ENCODE peak calls at places on chromosomes 6 and 20, in eight cellular contexts. L is NCI-H1105 treated with DMSO at 0.1 percent for 48 hours, C is left cardiac atrium, N is DMS79 treated with DMSO at 0.1 percent for 48 hours, O is T-helper 17 cell, R is AG08396, X is mammary epithelial cell, Q is cerebellum. H is an unnamed sample.

GRCh38 chr6:36463686-36464085 is 20.9 kb downstream of the KCTD20 start:
- DNase-seq in L (no peak), C (no peak), N (no peak), O (no peak), R (no peak), X (no peak), Q (no peak), H (no peak)

GRCh38 chr6:140915001-140915950 is 1217.4 kb upstream of the GJE1 start:
- DNase-seq in L (peak; percentile 98), C (no peak), N (peak; percentile 92), O (no peak), R (no peak), X (no peak), Q (no peak), H (no peak)

GRCh38 chr20:35773154-35773751 is 1.4 kb downstream of the PHF20 start:
- DNase-seq in L (no peak), C (no peak), N (no peak), O (peak; percentile 23), R (peak; percentile 5), X (no peak), Q (no peak), H (peak; percentile 23)

GRCh38 chr20:5719861-5720401 is 30.3 kb upstream of the SHLD1 start:
- DNase-seq in L (no peak), C (no peak), N (peak; percentile 61), O (no peak), R (no peak), X (peak; percentile 37), Q (no peak), H (no peak)

GRCh38 chr6:37202788-37203491 is 33.0 kb downstream of the PIM1 start:
- DNase-seq in L (no peak), C (no peak), N (no peak), O (no peak), R (no peak), X (no peak), Q (no peak), H (no peak)

GRCh38 chr20:8646026-8646425 is 422.9 kb upstream of the PLCB4 start:
- DNase-seq in L (peak; percentile 67), C (no peak), N (no peak), O (no peak), R (no peak), X (peak; percentile 68), Q (no peak), H (no peak)

GRCh38 chr20:36754656-36755222 is 8.8 kb upstream of the NDRG3 start:
- DNase-seq in L (peak; percentile 50), C (no peak), N (no peak), O (no peak), R (peak; percentile 81), X (peak; percentile 53), Q (peak; percentile 75), H (peak; percentile 88)

GRCh38 chr6:100633096-100633766 is 168.5 kb upstream of the SIM1 start:
- DNase-seq in L (no peak), C (no peak), N (no peak), O (no peak), R (peak; percentile 35), X (peak; percentile 89), Q (no peak), H (no peak)

GRCh38 chr6:108432792-108433191 is 127.9 kb upstream of the FOXO3 start:
- DNase-seq in L (no peak), C (no peak), N (no peak), O (no peak), R (no peak), X (no peak), Q (no peak), H (no peak)

GRCh38 chr6:1286972-1287600 is 24.8 kb upstream of the FOXQ1 start:
- DNase-seq in L (no peak), C (no peak), N (no peak), O (no peak), R (peak; percentile 64), X (peak; percentile 99), Q (no peak), H (no peak)

GRCh38 chr6:36239710-36240256 is 30.1 kb upstream of the PNPLA1 start:
- DNase-seq in L (no peak), C (no peak), N (no peak), O (no peak), R (no peak), X (no peak), Q (no peak), H (no peak)

GRCh38 chr20:2108987-2109386 is 7.4 kb downstream of the STK35 start:
- DNase-seq in L (no peak), C (no peak), N (no peak), O (no peak), R (peak; percentile 54), X (peak; percentile 83), Q (no peak), H (no peak)

GRCh38 chr6:18585032-18585573 is 198.0 kb downstream of the RNF144B start:
- DNase-seq in L (no peak), C (peak; percentile 46), N (no peak), O (no peak), R (peak; percentile 33), X (peak; percentile 48), Q (no peak), H (no peak)

GRCh38 chr20:20517296-20517695 is 149.4 kb downstream of the INSM1 start:
- DNase-seq in L (no peak), C (no peak), N (no peak), O (no peak), R (no peak), X (no peak), Q (no peak), H (no peak)

GRCh38 chr6:111602481-111603404 is 2.9 kb downstream of the TRAF3IP2 start:
- DNase-seq in L (no peak), C (peak; percentile 65), N (peak; percentile 38), O (no peak), R (peak; percentile 47), X (no peak), Q (peak; percentile 24), H (no peak)

GRCh38 chr6:38058022-38058421 is 238.5 kb downstream of the ZFAND3 start:
- DNase-seq in L (no peak), C (no peak), N (no peak), O (no peak), R (peak; percentile 35), X (peak; percentile 96), Q (no peak), H (no peak)

GRCh38 chr6:27605401-27606342 is 132.8 kb upstream of the ZNF184 start:
- DNase-seq in L (no peak), C (no peak), N (no peak), O (no peak), R (peak; percentile 66), X (peak; percentile 87), Q (no peak), H (peak; percentile 87)

GRCh38 chr20:8621021-8621420 is 447.9 kb upstream of the PLCB4 start:
- DNase-seq in L (no peak), C (no peak), N (no peak), O (no peak), R (no peak), X (no peak), Q (no peak), H (no peak)